ENCODE peak calls at places on chromosomes 16 and 17, in eight cellular contexts. B is AG09319; A is iris pigment epithelial cell; U is renal cortical epithelial cell; Y is COLO829; X is heart right ventricle; H is iPS-NIHi11; Z is stimulated activated CD8-positive, alpha-beta memory T cell treated with anti-CD3 and anti-CD28 coated beads, Interleukin-7, amount 100 ng/mL, for 48 hours. V is an unnamed sample.

GRCh38 chr16:10937068-10937859 is 5.0 kb downstream of the DEXI start:
- DNase-seq in U (no peak), B (no peak), Y (no peak), A (no peak), Z (no peak), H (no peak), X (no peak), V (no peak)

GRCh38 chr17:32960815-32961214 is 30.8 kb upstream of the SPACA3 start:
- DNase-seq in Z (no peak), H (no peak), A (no peak), B (no peak), U (peak), Y (no peak), X (no peak), V (no peak)

GRCh38 chr17:16934133-16934795 is 37.7 kb downstream of the TNFRSF13B start:
- DNase-seq in X (no peak), Z (no peak), Y (no peak), B (no peak), H (no peak), U (no peak), A (no peak), V (no peak)

GRCh38 chr16:53952215-53953208 is 248.6 kb downstream of the FTO start:
- DNase-seq in U (peak), H (no peak), Y (no peak), A (peak), Z (no peak), B (no peak), X (no peak), V (peak)

GRCh38 chr16:55665511-55665910 is 9.7 kb downstream of the SLC6A2 start:
- DNase-seq in Z (no peak), U (no peak), X (no peak), Y (no peak), A (no peak), B (no peak), H (no peak), V (no peak)

GRCh38 chr16:27491894-27492587 is 57.7 kb downstream of the GTF3C1 start:
- DNase-seq in Y (no peak), A (no peak), Z (no peak), U (no peak), X (no peak), B (no peak), H (no peak), V (no peak)

GRCh38 chr17:76893623-76894358 is 25.6 kb downstream of the MGAT5B start:
- DNase-seq in Y (no peak), X (no peak), Z (no peak), H (no peak), U (no peak), A (no peak), B (no peak), V (no peak)

GRCh38 chr16:51651061-51651466 is 500.0 kb upstream of the SALL1 start:
- DNase-seq in H (peak), A (no peak), X (no peak), B (no peak), Z (no peak), Y (no peak), U (no peak), V (no peak)

GRCh38 chr16:75745823-75746222 is 19.5 kb upstream of the CPHXL start:
- DNase-seq in Y (no peak), X (no peak), U (no peak), A (no peak), Z (no peak), B (no peak), H (no peak), V (no peak)

GRCh38 chr16:396605-397004 is 394 bp upstream of the NME4 start:
- DNase-seq in B (no peak), A (peak), Y (no peak), Z (no peak), X (no peak), H (no peak), U (no peak), V (peak)

GRCh38 chr17:61235821-61236197 is 163.8 kb upstream of the TBX2 start:
- DNase-seq in Z (no peak), U (peak), Y (peak), X (no peak), B (no peak), H (no peak), A (peak), V (peak)

GRCh38 chr17:76193616-76194015 is 46.7 kb downstream of the RNF157 start:
- DNase-seq in Y (no peak), B (no peak), A (no peak), H (no peak), U (no peak), X (no peak), Z (no peak), V (no peak)

GRCh38 chr17:2928294-2928890 is 132.2 kb downstream of the RAP1GAP2 start:
- DNase-seq in U (no peak), Y (no peak), A (no peak), H (no peak), B (no peak), X (no peak), Z (no peak), V (no peak)